ENCODE peak calls at places on chromosomes 11 and 22, in nine cellular contexts. X is K562; T is HFFc6; Q is kidney; R is mammary epithelial cell; P is CD4-positive, alpha-beta T cell; A is AG09319; E is GM12865; D is NB4. L is an unnamed sample.

GRCh38 chr11:132734217-132734616 is 798.1 kb downstream of the OPCML start:
- DNase-seq in A (no peak), D (no peak), T (peak), X (no peak), R (peak), P (no peak), E (no peak), Q (no peak), L (no peak)

GRCh38 chr11:8658210-8658968 is 24.1 kb downstream of the TRIM66 start:
- DNase-seq in E (no peak), Q (no peak), R (no peak), P (no peak), A (no peak), D (no peak), T (no peak), X (no peak), L (no peak)

GRCh38 chr11:125154380-125155099 is 10.0 kb upstream of the PKNOX2 start:
- DNase-seq in Q (no peak), T (no peak), P (no peak), D (no peak), R (no peak), E (no peak), X (no peak), A (no peak), L (no peak)

GRCh38 chr22:43298062-43298801 is 44.9 kb downstream of the SCUBE1 start:
- DNase-seq in R (no peak), D (no peak), P (no peak), Q (no peak), E (no peak), A (no peak), T (no peak), X (no peak), L (no peak)

GRCh38 chr11:109106201-109106906 is 315.6 kb upstream of the C11orf87 start:
- DNase-seq in A (no peak), X (no peak), Q (no peak), R (no peak), E (no peak), D (no peak), P (no peak), T (no peak), L (no peak)

GRCh38 chr11:107549253-107549953 is 16.1 kb downstream of the ALKBH8 start:
- DNase-seq in P (no peak), R (peak), Q (no peak), D (peak), T (peak), E (peak), A (no peak), X (peak), L (peak)

GRCh38 chr11:17743808-17744119 is 9.2 kb downstream of the KCNC1 start:
- DNase-seq in Q (peak), T (peak), R (no peak), P (no peak), E (no peak), D (no peak), A (no peak), X (no peak), L (no peak)

GRCh38 chr11:1919428-1920127 is at the start of gene TNNT3:
- DNase-seq in E (no peak), P (no peak), A (no peak), Q (no peak), X (no peak), D (no peak), T (no peak), R (no peak), L (peak)

GRCh38 chr11:100353083-100353482 is 334.0 kb upstream of the ARHGAP42 start:
- DNase-seq in E (no peak), P (no peak), D (no peak), Q (no peak), X (no peak), A (no peak), T (no peak), R (peak), L (no peak)

GRCh38 chr22:42269407-42270177 is 861 bp downstream of the TCF20 start:
- DNase-seq in T (no peak), A (no peak), P (peak), E (peak), Q (peak), D (peak), X (peak), R (peak), L (peak)

GRCh38 chr11:133937015-133937414 is 19.8 kb downstream of the IGSF9B start:
- DNase-seq in P (no peak), Q (no peak), A (no peak), R (no peak), X (no peak), T (no peak), D (no peak), E (no peak), L (no peak)

GRCh38 chr22:49976439-49977175 is 16.0 kb downstream of the PIM3 start:
- DNase-seq in P (peak), D (peak), T (no peak), Q (no peak), A (no peak), X (no peak), R (no peak), E (peak), L (peak)

DNA sequence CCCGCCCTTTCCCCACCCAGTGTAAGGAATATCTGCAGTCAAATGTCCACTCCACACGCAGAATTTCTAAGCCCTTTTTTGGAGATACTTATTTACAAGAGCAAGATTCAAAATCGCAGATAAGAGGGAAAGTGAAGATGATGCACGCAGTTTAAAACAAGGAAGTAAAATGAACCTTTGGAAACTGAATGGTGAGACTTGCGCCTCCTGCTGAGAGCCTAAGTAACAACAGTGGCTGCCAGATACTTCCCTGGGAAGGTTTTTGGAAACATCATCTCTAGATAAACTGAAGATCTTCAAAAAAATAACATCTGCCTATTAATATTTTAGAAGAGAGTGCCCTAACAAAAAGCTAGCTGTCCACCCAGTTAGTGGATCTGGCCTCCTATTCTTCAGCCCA is 963.1 kb upstream of the FAT3 start:
- DNase-seq in X (no peak), A (no peak), Q (no peak), E (no peak), P (no peak), R (no peak), D (peak), T (no peak), L (no peak)
- TF ChIP-seq CTCF in X (no peak), A (no peak), Q (no peak), E (peak), P (no peak), R (no peak), D (peak), T (no peak), L (peak)

GRCh38 chr11:37907461-37908223 is 1309.6 kb upstream of the RAG2 start:
- DNase-seq in P (no peak), T (no peak), E (no peak), Q (peak), A (no peak), D (no peak), R (no peak), X (no peak), L (no peak)

GRCh38 chr11:37905707-37906417 is 1307.8 kb upstream of the RAG2 start:
- DNase-seq in T (no peak), E (no peak), X (no peak), Q (no peak), P (no peak), D (no peak), A (no peak), R (peak), L (no peak)

DNA sequence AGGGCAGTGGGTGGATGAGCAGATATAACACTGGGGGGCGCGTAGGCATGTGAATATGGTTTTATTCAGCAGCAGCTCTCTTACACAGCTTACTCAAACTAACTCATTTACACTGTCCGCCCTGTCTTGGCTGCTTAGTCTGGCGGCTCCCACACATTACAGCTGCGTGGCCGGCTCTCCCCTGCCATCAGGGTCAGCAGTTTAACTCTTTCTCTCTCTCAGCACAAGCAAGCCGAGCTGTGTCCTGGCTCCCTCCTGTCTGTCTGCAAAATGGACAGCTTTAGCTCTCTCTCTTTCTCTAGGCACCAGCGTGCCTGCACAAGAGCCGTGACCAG is 1310.2 kb upstream of the RAG2 start:
- DNase-seq in E (no peak), R (no peak), X (no peak), Q (no peak), T (no peak), A (no peak), P (no peak), D (no peak), L (no peak)
- TF ChIP-seq CTCF in E (no peak), R (no peak), X (no peak), Q (no peak), T (no peak), A (no peak), P (no peak), D (no peak), L (no peak)

GRCh38 chr22:39940757-39941305 is 19.4 kb upstream of the TMA7B start:
- DNase-seq in P (no peak), T (no peak), A (no peak), X (no peak), R (no peak), D (peak), Q (no peak), E (peak), L (no peak)
- TF ChIP-seq CTCF in P (peak), T (no peak), A (no peak), X (peak), R (peak), D (no peak), Q (no peak), E (no peak), L (no peak)

DNA sequence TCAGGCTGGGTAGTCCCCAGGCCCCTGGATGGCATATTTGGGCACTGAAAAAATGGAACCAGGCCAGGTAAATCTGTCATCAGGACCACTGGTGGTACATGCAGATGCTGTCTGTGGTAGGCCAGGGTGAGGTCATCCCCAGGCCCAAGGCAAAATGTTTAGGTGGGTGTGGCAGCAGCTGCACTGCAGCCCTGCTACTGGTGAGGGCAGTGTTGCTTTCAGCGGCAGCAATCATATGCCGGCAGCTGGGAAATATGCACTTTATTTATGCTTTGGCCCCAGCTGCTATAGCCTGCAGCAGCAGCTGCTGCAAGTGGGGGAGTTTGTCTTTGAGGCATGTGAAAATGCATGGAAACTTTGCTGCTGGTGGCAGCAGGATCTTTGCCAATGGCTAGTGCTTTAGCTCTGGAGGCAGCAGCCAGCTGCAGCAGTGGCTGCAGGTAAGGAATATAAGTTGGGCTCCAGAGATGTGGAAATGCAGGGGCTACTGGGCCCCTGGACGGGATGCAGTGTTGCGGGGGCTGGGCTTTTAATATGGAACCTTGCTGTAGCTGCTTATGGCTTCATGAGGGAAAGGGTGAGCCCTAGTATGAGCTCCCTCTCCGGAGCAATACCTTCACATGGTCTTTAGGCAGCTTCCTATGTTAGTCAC is 365.7 kb upstream of the CADM1 start:
- DNase-seq in A (no peak), R (peak), D (peak), T (no peak), Q (no peak), P (no peak), E (peak), X (peak), L (peak)
- TF ChIP-seq CTCF in A (no peak), R (peak), D (peak), T (no peak), Q (peak), P (no peak), E (peak), X (no peak), L (peak)

DNA sequence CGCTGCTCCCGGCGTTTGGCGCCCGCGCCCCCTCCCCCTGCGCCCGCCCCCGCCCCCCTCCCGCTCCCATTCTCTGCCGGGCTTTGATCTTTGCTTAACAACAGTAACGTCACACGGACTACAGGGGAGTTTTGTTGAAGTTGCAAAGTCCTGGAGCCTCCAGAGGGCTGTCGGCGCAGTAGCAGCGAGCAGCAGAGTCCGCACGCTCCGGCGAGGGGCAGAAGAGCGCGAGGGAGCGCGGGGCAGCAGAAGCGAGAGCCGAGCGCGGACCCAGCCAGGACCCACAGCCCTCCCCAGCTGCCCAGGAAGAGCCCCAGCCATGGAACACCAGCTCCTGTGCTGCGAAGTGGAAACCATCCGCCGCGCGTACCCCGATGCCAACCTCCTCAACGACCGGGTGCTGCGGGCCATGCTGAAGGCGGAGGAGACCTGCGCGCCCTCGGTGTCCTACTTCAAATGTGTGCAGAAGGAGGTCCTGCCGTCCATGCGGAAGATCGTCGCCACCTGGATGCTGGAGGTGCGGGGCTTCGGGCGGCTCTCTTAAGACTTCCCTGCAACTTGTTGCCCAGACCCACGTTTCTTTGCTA is at the start of gene CCND1:
- DNase-seq in A (peak), T (peak), D (peak), R (peak), P (no peak), Q (peak), X (peak), E (peak), L (peak)
- TF ChIP-seq CTCF in A (peak), T (peak), D (no peak), R (peak), P (no peak), Q (no peak), X (peak), E (no peak), L (no peak)

GRCh38 chr22:16915711-16916110 is 90.5 kb upstream of the XKR3 start:
- DNase-seq in R (peak), A (no peak), D (peak), X (no peak), Q (no peak), P (no peak), T (no peak), E (peak), L (no peak)

GRCh38 chr22:16912281-16912680 is 87.1 kb upstream of the XKR3 start:
- DNase-seq in R (no peak), E (no peak), A (no peak), P (no peak), D (no peak), X (no peak), Q (no peak), T (no peak), L (no peak)

GRCh38 chr22:16914006-16914405 is 88.8 kb upstream of the XKR3 start:
- DNase-seq in T (no peak), D (no peak), A (no peak), R (no peak), Q (no peak), E (peak), P (no peak), X (no peak), L (no peak)

GRCh38 chr22:16922076-16922475 is 85.9 kb downstream of the GAB4 start:
- DNase-seq in T (no peak), Q (no peak), R (no peak), E (no peak), X (no peak), A (no peak), D (no peak), P (no peak), L (no peak)

GRCh38 chr22:16917144-16918003 is 90.6 kb downstream of the GAB4 start:
- DNase-seq in D (peak), T (peak), R (peak), Q (no peak), P (peak), E (peak), X (peak), A (peak), L (peak)
- TF ChIP-seq CTCF in D (peak), T (peak), R (peak), Q (peak), P (peak), E (peak), X (peak), A (peak), L (peak)